ENCODE peak calls at places on chromosome 4, in five cellular contexts. G is MM.1S, I is upper lobe of right lung, S is right lobe of liver, Y is HCT116. W is an unnamed sample.

GRCh38 chr4:105461221-105462041 is 12.4 kb downstream of the PPA2 start:
- DNase-seq in G (peak; percentile 90), S (no peak), I (no peak), Y (no peak), W (no peak)

GRCh38 chr4:5200546-5200945 is 149.3 kb downstream of the STK32B start:
- DNase-seq in S (no peak), Y (no peak), I (no peak), G (no peak), W (no peak)

GRCh38 chr4:173217727-173218126 is 49.1 kb downstream of the GALNT7 start:
- DNase-seq in G (no peak), Y (no peak), S (no peak), I (no peak), W (no peak)

GRCh38 chr4:38169524-38169923 is 209.3 kb downstream of the PTTG2 start:
- DNase-seq in S (no peak), G (no peak), Y (no peak), I (no peak), W (no peak)

GRCh38 chr4:186216465-186217024 is 10.8 kb upstream of the KLKB1 start:
- DNase-seq in S (no peak), Y (no peak), G (no peak), I (no peak), W (no peak)

GRCh38 chr4:102663073-102663472 is 97.7 kb downstream of the MANBA start:
- DNase-seq in G (no peak), S (no peak), Y (no peak), I (no peak), W (no peak)

GRCh38 chr4:76729460-76729859 is 168.5 kb downstream of the SOWAHB start:
- DNase-seq in I (no peak), S (no peak), G (no peak), Y (no peak), W (no peak)

GRCh38 chr4:128371004-128371777 is 83.6 kb upstream of the PGRMC2 start:
- DNase-seq in S (no peak), I (no peak), Y (no peak), G (no peak), W (no peak)

GRCh38 chr4:118969359-118969758 is 80.7 kb downstream of the SYNPO2 start:
- DNase-seq in G (no peak), Y (peak; percentile 32), S (peak; percentile 54), I (no peak), W (no peak)

GRCh38 chr4:104099141-104099540 is 379.4 kb upstream of the TACR3 start:
- DNase-seq in S (no peak), G (no peak), I (no peak), Y (no peak), W (no peak)

GRCh38 chr4:3671571-3672464 is 94.4 kb upstream of the ADRA2C start:
- DNase-seq in S (no peak), I (peak; percentile 13), Y (no peak), G (no peak), W (no peak)

GRCh38 chr4:76748649-76749048 is 149.3 kb downstream of the SOWAHB start:
- DNase-seq in I (no peak), G (peak; percentile 21), Y (no peak), S (peak; percentile 73), W (no peak)

GRCh38 chr4:151583188-151583587 is 174.2 kb downstream of the FHIP1A start:
- DNase-seq in S (no peak), G (no peak), I (no peak), Y (no peak), W (no peak)

GRCh38 chr4:9825049-9825448 is 43.6 kb downstream of the DRD5 start:
- DNase-seq in I (no peak), Y (no peak), S (no peak), G (no peak), W (no peak)

GRCh38 chr4:4396628-4397440 is 9.9 kb downstream of the NSG1 start:
- DNase-seq in S (no peak), I (no peak), Y (no peak), G (no peak), W (no peak)

GRCh38 chr4:37451646-37452045 is 207.1 kb downstream of the NWD2 start:
- DNase-seq in I (no peak), Y (no peak), S (no peak), G (no peak), W (no peak)

GRCh38 chr4:74855879-74856278 is 61.6 kb upstream of the BTC start:
- DNase-seq in S (no peak), G (no peak), I (no peak), Y (no peak), W (no peak)

GRCh38 chr4:181548873-181549541 is 694.2 kb upstream of the TENM3 start:
- DNase-seq in I (no peak), Y (peak; percentile 67), G (no peak), S (no peak), W (no peak)

GRCh38 chr4:20603671-20604313 is 96.5 kb upstream of the PACRGL start:
- DNase-seq in S (no peak), I (no peak), G (no peak), Y (no peak), W (no peak)

GRCh38 chr4:27836505-27836904 is 975.9 kb downstream of the STIM2 start:
- DNase-seq in Y (no peak), G (no peak), S (no peak), I (no peak), W (no peak)

GRCh38 chr4:181728567-181728966 is 514.6 kb upstream of the TENM3 start:
- DNase-seq in I (no peak), Y (no peak), S (no peak), G (no peak), W (no peak)

GRCh38 chr4:74189331-74190043 is 31.6 kb downstream of the MTHFD2L start:
- DNase-seq in G (peak; percentile 58), S (no peak), I (no peak), Y (peak; percentile 72), W (no peak)

GRCh38 chr4:47032405-47033106 is 1.2 kb downstream of the GABRB1 start:
- DNase-seq in I (peak; percentile 75), Y (no peak), G (peak; percentile 72), S (peak; percentile 56), W (peak; percentile 65)

GRCh38 chr4:148857234-148857972 is 415.2 kb upstream of the NR3C2 start:
- DNase-seq in I (no peak), S (no peak), G (no peak), Y (no peak), W (no peak)

GRCh38 chr4:57926311-57926710 is 816.1 kb upstream of the IGFBP7 start:
- DNase-seq in Y (no peak), I (no peak), S (no peak), G (no peak), W (no peak)

GRCh38 chr4:76950846-76951321 is 1.3 kb downstream of the SEPTIN11 start:
- DNase-seq in S (peak; percentile 52), Y (no peak), G (peak; percentile 12), I (no peak), W (peak; percentile 29)

GRCh38 chr4:128387600-128388351 is 100.2 kb upstream of the PGRMC2 start:
- DNase-seq in I (no peak), S (no peak), Y (no peak), G (no peak), W (no peak)

DNA sequence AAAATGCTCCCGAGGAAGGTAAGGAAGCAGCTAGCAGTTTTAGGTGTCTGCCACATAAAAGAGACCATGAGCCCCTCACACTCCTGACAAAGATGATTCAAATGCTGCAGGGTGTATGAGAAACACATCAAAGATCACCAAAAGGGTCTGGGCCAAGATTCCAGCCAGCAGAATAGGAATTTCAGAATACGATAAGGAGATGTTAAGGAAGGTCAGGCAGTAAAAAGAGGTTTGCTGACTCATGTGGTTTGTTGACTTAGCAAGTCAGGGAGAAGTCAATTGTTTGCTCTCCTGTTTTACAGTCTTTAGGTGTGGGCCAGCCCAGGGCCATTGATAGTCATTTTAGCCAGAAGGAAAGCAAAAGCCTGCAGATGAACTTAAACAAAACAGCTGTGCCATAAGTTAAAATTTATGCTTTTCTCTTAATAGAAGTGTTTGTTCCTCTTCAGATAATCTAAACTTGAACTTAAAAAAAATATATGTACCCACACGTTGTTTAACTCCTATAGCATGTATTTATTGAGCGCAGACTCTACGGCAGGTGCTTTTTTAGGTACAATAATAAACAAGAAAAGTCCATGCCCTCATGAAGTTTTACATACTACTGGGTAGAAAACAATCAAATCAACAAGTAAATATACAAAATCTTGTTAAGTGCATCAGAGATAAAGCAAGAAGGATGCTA is 115.6 kb downstream of the CAMK2D start:
- DNase-seq in Y (peak; percentile 83), S (no peak), I (no peak), G (no peak), W (no peak)
- H3K27ac ChIP-seq in Y (peak overlapping the region; percentile 37), S (peak overlapping the region; percentile 44), I (peak overlapping the region; percentile 42), G (no peak overlapping the region), W (no peak overlapping the region)

GRCh38 chr4:67785528-67785927 is 31.3 kb upstream of the GNRHR start:
- DNase-seq in I (no peak), Y (no peak), S (no peak), G (no peak), W (no peak)
- H3K27ac ChIP-seq in I (no peak overlapping the region), Y (no peak overlapping the region), S (no peak overlapping the region), G (no peak overlapping the region), W (no peak overlapping the region)

GRCh38 chr4:15233626-15234025 is 194.2 kb upstream of the C1QTNF7 start:
- DNase-seq in I (no peak), S (no peak), G (peak; percentile 69), Y (no peak), W (no peak)

GRCh38 chr4:15234101-15234500 is 193.7 kb upstream of the C1QTNF7 start:
- DNase-seq in I (no peak), Y (no peak), S (no peak), G (no peak), W (no peak)

GRCh38 chr4:15234585-15235126 is 193.2 kb upstream of the C1QTNF7 start:
- DNase-seq in G (no peak), Y (no peak), S (no peak), I (no peak), W (no peak)

GRCh38 chr4:15231265-15232091 is 196.4 kb upstream of the C1QTNF7 start:
- DNase-seq in I (peak; percentile 67), S (peak; percentile 82), Y (peak; percentile 64), G (peak; percentile 77), W (peak; percentile 54)

GRCh38 chr4:15232725-15233597 is 194.9 kb upstream of the C1QTNF7 start:
- DNase-seq in I (no peak), S (no peak), G (peak; percentile 72), Y (no peak), W (no peak)
- H3K27ac ChIP-seq in I (no peak overlapping the region), S (no peak overlapping the region), G (no peak overlapping the region), Y (no peak overlapping the region), W (peak overlapping the region; percentile 53)

GRCh38 chr4:88230953-88231835 is 53.2 kb downstream of the PPM1K start:
- DNase-seq in S (no peak), G (no peak), I (no peak), Y (no peak), W (no peak)

GRCh38 chr4:88226143-88226542 is 58.2 kb downstream of the PPM1K start:
- DNase-seq in G (no peak), S (no peak), I (no peak), Y (no peak), W (no peak)

GRCh38 chr4:88227734-88228133 is 56.6 kb downstream of the PPM1K start:
- DNase-seq in I (no peak), G (no peak), S (no peak), Y (no peak), W (no peak)

GRCh38 chr4:88225216-88226107 is 58.9 kb downstream of the PPM1K start:
- DNase-seq in S (no peak), I (no peak), Y (no peak), G (no peak), W (no peak)

DNA sequence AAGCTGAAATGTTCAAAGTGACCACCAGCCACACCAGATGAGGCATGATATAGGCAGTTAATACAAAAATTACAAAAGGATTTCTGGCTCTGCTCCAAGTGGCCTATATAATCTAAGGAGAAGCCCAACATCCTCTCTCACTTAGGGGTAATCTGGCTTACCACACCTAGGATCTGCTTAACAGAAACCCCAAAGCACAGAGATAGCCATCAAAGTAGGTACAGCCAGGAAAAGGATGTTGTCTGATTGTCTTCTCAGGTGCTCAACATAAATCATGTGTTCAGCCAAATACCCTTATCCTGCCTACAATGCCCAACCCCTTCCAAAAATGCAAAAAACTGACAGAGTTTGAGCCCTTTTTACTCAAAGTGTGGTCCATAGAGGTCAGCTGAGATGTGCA is 54.0 kb downstream of the PPM1K start:
- DNase-seq in S (no peak), I (no peak), Y (no peak), G (no peak), W (no peak)
- H3K27ac ChIP-seq in S (no peak overlapping the region), I (peak overlapping the region; percentile 69), Y (no peak overlapping the region), G (no peak overlapping the region), W (no peak overlapping the region)

W was measured in caudate nucleus.